ENCODE peak calls at places on chromosomes 13 and 19, in six cellular contexts. One of them, this sample, is unnamed.
A peak's percentile ranks its signal among the peaks of the same experiment; 100 is the strongest.

GRCh38 chr19:41359741-41360140 is 4.2 kb downstream of the B9D2 start:
- DNase-seq in left ventricle myocardium inferior: no peak
- DNase-seq in H1: no peak
- DNase-seq in tibial nerve: no peak
- DNase-seq in upper lobe of right lung: no peak
- DNase-seq in brain microvascular endothelial cell: no peak
- DNase-seq in this sample: no peak

GRCh38 chr13:87524775-87525174 is 146.4 kb upstream of the SLITRK5 start:
- DNase-seq in upper lobe of right lung: no peak
- DNase-seq in brain microvascular endothelial cell: no peak
- DNase-seq in tibial nerve: no peak
- DNase-seq in left ventricle myocardium inferior: no peak
- DNase-seq in H1: no peak
- DNase-seq in this sample: no peak

GRCh38 chr19:13060233-13060963 is 42.3 kb downstream of the LYL1 start:
- DNase-seq in H1: peak; percentile 56
- DNase-seq in left ventricle myocardium inferior: peak; percentile 64
- DNase-seq in tibial nerve: no peak
- DNase-seq in brain microvascular endothelial cell: no peak
- DNase-seq in upper lobe of right lung: peak; percentile 75
- DNase-seq in this sample: peak; percentile 71

GRCh38 chr19:40778865-40779284 is 828 bp downstream of the RAB4B start:
- DNase-seq in upper lobe of right lung: no peak
- DNase-seq in tibial nerve: no peak
- DNase-seq in brain microvascular endothelial cell: no peak
- DNase-seq in H1: no peak
- DNase-seq in left ventricle myocardium inferior: no peak
- DNase-seq in this sample: no peak

GRCh38 chr13:69704311-69704710 is 403.3 kb upstream of the ATXN8OS start:
- DNase-seq in upper lobe of right lung: no peak
- DNase-seq in brain microvascular endothelial cell: no peak
- DNase-seq in tibial nerve: no peak
- DNase-seq in H1: no peak
- DNase-seq in left ventricle myocardium inferior: no peak
- DNase-seq in this sample: no peak

GRCh38 chr13:100833427-100833826 is 158.8 kb upstream of the TMTC4 start:
- DNase-seq in left ventricle myocardium inferior: no peak
- DNase-seq in upper lobe of right lung: no peak
- DNase-seq in H1: no peak
- DNase-seq in tibial nerve: no peak
- DNase-seq in brain microvascular endothelial cell: no peak
- DNase-seq in this sample: no peak

GRCh38 chr13:96768524-96768923 is 225.8 kb downstream of the OXGR1 start:
- DNase-seq in tibial nerve: no peak
- DNase-seq in upper lobe of right lung: no peak
- DNase-seq in brain microvascular endothelial cell: no peak
- DNase-seq in H1: no peak
- DNase-seq in left ventricle myocardium inferior: no peak
- DNase-seq in this sample: no peak

GRCh38 chr13:52356327-52356726 is 49.6 kb downstream of the THSD1 start:
- DNase-seq in tibial nerve: no peak
- DNase-seq in left ventricle myocardium inferior: no peak
- DNase-seq in upper lobe of right lung: no peak
- DNase-seq in H1: no peak
- DNase-seq in brain microvascular endothelial cell: peak; percentile 19
- DNase-seq in this sample: no peak

GRCh38 chr13:33183431-33184130 is 102.0 kb downstream of the STARD13 start:
- DNase-seq in left ventricle myocardium inferior: no peak
- DNase-seq in upper lobe of right lung: no peak
- DNase-seq in tibial nerve: no peak
- DNase-seq in H1: no peak
- DNase-seq in brain microvascular endothelial cell: peak; percentile 71
- DNase-seq in this sample: no peak

GRCh38 chr13:106500450-106500849 is 35.0 kb downstream of the EFNB2 start:
- DNase-seq in upper lobe of right lung: no peak
- DNase-seq in H1: no peak
- DNase-seq in brain microvascular endothelial cell: peak; percentile 51
- DNase-seq in tibial nerve: no peak
- DNase-seq in left ventricle myocardium inferior: no peak
- DNase-seq in this sample: no peak

GRCh38 chr19:54158812-54159351 is 639 bp downstream of the LENG1 start:
- DNase-seq in left ventricle myocardium inferior: no peak
- DNase-seq in tibial nerve: no peak
- DNase-seq in upper lobe of right lung: no peak
- DNase-seq in H1: no peak
- DNase-seq in brain microvascular endothelial cell: no peak
- DNase-seq in this sample: no peak

GRCh38 chr13:108345016-108345415 is 75.5 kb downstream of the TNFSF13B start:
- DNase-seq in upper lobe of right lung: no peak
- DNase-seq in tibial nerve: no peak
- DNase-seq in H1: no peak
- DNase-seq in left ventricle myocardium inferior: no peak
- DNase-seq in brain microvascular endothelial cell: no peak
- DNase-seq in this sample: no peak

GRCh38 chr19:4375620-4376228 is 24.6 kb downstream of the SH3GL1 start:
- DNase-seq in left ventricle myocardium inferior: no peak
- DNase-seq in upper lobe of right lung: no peak
- DNase-seq in H1: no peak
- DNase-seq in brain microvascular endothelial cell: peak; percentile 59
- DNase-seq in tibial nerve: no peak
- DNase-seq in this sample: no peak

GRCh38 chr19:47663911-47664771 is 49.1 kb upstream of the EHD2 start:
- DNase-seq in left ventricle myocardium inferior: peak; percentile 66
- DNase-seq in brain microvascular endothelial cell: peak; percentile 99
- DNase-seq in tibial nerve: peak; percentile 51
- DNase-seq in H1: no peak
- DNase-seq in upper lobe of right lung: peak; percentile 76
- DNase-seq in this sample: no peak

GRCh38 chr13:104015646-104016396 is 949.6 kb upstream of the SLC10A2 start:
- DNase-seq in left ventricle myocardium inferior: no peak
- DNase-seq in tibial nerve: no peak
- DNase-seq in H1: no peak
- DNase-seq in upper lobe of right lung: no peak
- DNase-seq in brain microvascular endothelial cell: peak; percentile 94
- DNase-seq in this sample: no peak

GRCh38 chr13:83827338-83827737 is 54.9 kb downstream of the SLITRK1 start:
- DNase-seq in upper lobe of right lung: no peak
- DNase-seq in H1: no peak
- DNase-seq in tibial nerve: no peak
- DNase-seq in left ventricle myocardium inferior: no peak
- DNase-seq in brain microvascular endothelial cell: no peak
- DNase-seq in this sample: no peak

GRCh38 chr13:24746618-24747247 is 17.2 kb upstream of the RNF17 start:
- DNase-seq in tibial nerve: no peak
- DNase-seq in brain microvascular endothelial cell: no peak
- DNase-seq in upper lobe of right lung: no peak
- DNase-seq in left ventricle myocardium inferior: no peak
- DNase-seq in H1: peak; percentile 85
- DNase-seq in this sample: no peak

GRCh38 chr19:5086725-5087439 is 118.0 kb downstream of the KDM4B start:
- DNase-seq in upper lobe of right lung: no peak
- DNase-seq in H1: peak; percentile 79
- DNase-seq in tibial nerve: no peak
- DNase-seq in left ventricle myocardium inferior: no peak
- DNase-seq in brain microvascular endothelial cell: no peak
- DNase-seq in this sample: no peak

GRCh38 chr13:104008571-104009435 is 942.6 kb upstream of the SLC10A2 start:
- DNase-seq in H1: no peak
- DNase-seq in brain microvascular endothelial cell: peak; percentile 53
- DNase-seq in left ventricle myocardium inferior: no peak
- DNase-seq in upper lobe of right lung: no peak
- DNase-seq in tibial nerve: no peak
- DNase-seq in this sample: no peak

GRCh38 chr19:47547175-47547574 is 25.8 kb downstream of the ZNF541 start:
- DNase-seq in upper lobe of right lung: no peak
- DNase-seq in left ventricle myocardium inferior: no peak
- DNase-seq in H1: no peak
- DNase-seq in brain microvascular endothelial cell: no peak
- DNase-seq in tibial nerve: no peak
- DNase-seq in this sample: no peak

GRCh38 chr13:52345048-52345447 is 60.9 kb downstream of the THSD1 start:
- DNase-seq in H1: no peak
- DNase-seq in brain microvascular endothelial cell: peak; percentile 24
- DNase-seq in tibial nerve: no peak
- DNase-seq in left ventricle myocardium inferior: no peak
- DNase-seq in upper lobe of right lung: no peak
- DNase-seq in this sample: no peak

GRCh38 chr13:23578411-23579071 is 8.3 kb downstream of the TNFRSF19 start:
- DNase-seq in left ventricle myocardium inferior: peak; percentile 82
- DNase-seq in upper lobe of right lung: peak; percentile 92
- DNase-seq in brain microvascular endothelial cell: peak; percentile 69
- DNase-seq in H1: peak; percentile 82
- DNase-seq in tibial nerve: peak; percentile 64
- DNase-seq in this sample: peak; percentile 83

GRCh38 chr19:45782162-45782623 is at the start of gene DMPK:
- DNase-seq in tibial nerve: no peak
- DNase-seq in brain microvascular endothelial cell: no peak
- DNase-seq in H1: no peak
- DNase-seq in upper lobe of right lung: no peak
- DNase-seq in left ventricle myocardium inferior: peak; percentile 76
- DNase-seq in this sample: peak; percentile 73

GRCh38 chr13:110593430-110594130 is 21.8 kb upstream of the NAXD start:
- DNase-seq in tibial nerve: no peak
- DNase-seq in upper lobe of right lung: no peak
- DNase-seq in H1: no peak
- DNase-seq in brain microvascular endothelial cell: peak; percentile 27
- DNase-seq in left ventricle myocardium inferior: no peak
- DNase-seq in this sample: no peak

GRCh38 chr19:13487985-13488384 is 18.3 kb downstream of the CACNA1A start:
- DNase-seq in upper lobe of right lung: no peak
- DNase-seq in brain microvascular endothelial cell: no peak
- DNase-seq in left ventricle myocardium inferior: no peak
- DNase-seq in tibial nerve: no peak
- DNase-seq in H1: no peak
- DNase-seq in this sample: no peak

GRCh38 chr19:48810151-48810550 is 678 bp downstream of the BCAT2 start:
- DNase-seq in H1: no peak
- DNase-seq in brain microvascular endothelial cell: no peak
- DNase-seq in tibial nerve: no peak
- DNase-seq in left ventricle myocardium inferior: no peak
- DNase-seq in upper lobe of right lung: no peak
- DNase-seq in this sample: no peak

GRCh38 chr19:48815870-48816501 is 5.2 kb upstream of the BCAT2 start:
- DNase-seq in left ventricle myocardium inferior: no peak
- DNase-seq in upper lobe of right lung: no peak
- DNase-seq in brain microvascular endothelial cell: no peak
- DNase-seq in H1: no peak
- DNase-seq in tibial nerve: no peak
- DNase-seq in this sample: no peak

GRCh38 chr19:48814895-48815294 is 4.1 kb upstream of the BCAT2 start:
- DNase-seq in H1: no peak
- DNase-seq in brain microvascular endothelial cell: no peak
- DNase-seq in upper lobe of right lung: no peak
- DNase-seq in left ventricle myocardium inferior: no peak
- DNase-seq in tibial nerve: no peak
- DNase-seq in this sample: no peak

GRCh38 chr19:48813123-48813911 is 2.5 kb upstream of the BCAT2 start:
- DNase-seq in H1: peak; percentile 69
- DNase-seq in brain microvascular endothelial cell: no peak
- DNase-seq in upper lobe of right lung: no peak
- DNase-seq in tibial nerve: no peak
- DNase-seq in left ventricle myocardium inferior: no peak
- DNase-seq in this sample: no peak

DNA sequence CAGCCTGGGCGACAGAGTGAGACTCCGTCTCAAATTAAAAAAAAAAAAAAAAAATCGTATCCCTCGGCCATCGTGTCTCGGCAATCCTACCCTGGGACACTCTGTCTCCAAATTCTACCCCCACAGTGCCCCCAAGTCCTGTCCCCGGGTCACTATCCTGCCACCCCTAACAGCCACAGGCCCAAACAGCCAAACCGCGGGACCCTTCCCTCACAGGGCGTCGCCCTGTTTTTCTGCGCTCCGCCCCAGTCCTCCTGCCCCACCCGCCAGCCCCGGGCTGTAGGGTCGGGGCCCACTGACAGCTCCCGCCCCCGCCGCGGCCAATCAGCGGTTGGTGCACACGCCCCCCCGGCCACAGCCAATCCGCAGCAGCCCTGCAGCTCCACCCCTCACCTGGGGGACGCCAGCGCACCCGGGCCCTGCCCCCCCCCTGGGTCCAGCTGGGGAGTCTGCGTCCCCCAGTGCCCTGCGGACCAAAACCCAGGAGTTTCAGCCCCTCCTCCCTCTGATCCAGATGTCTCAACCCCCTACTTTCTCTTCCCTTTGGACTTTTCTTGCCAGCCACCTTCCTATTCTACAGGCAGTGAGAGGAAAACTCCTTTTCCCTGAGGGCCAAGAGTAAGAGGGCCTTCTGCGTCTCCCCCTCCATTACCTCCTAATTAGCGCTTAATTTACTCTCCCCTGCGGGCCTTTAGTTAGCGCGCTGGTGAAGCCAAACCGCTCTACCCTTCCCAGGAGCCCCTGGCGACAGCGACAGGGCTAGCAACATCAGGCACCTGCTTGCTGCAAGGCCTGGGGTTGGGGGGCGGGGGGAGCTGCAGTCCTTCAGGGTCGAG is 1.5 kb upstream of the BCAT2 start:
- DNase-seq in left ventricle myocardium inferior: peak; percentile 91
- DNase-seq in upper lobe of right lung: peak; percentile 96
- DNase-seq in tibial nerve: peak; percentile 90
- DNase-seq in brain microvascular endothelial cell: peak; percentile 23
- DNase-seq in H1: peak; percentile 89
- DNase-seq in this sample: peak; percentile 93
- TF ChIP-seq CTCF in left ventricle myocardium inferior: no peak
- TF ChIP-seq CTCF in upper lobe of right lung: no peak
- TF ChIP-seq CTCF in tibial nerve: no peak
- TF ChIP-seq CTCF in brain microvascular endothelial cell: no peak
- TF ChIP-seq CTCF in H1: peak; percentile 20
- TF ChIP-seq CTCF in this sample: no peak

DNA sequence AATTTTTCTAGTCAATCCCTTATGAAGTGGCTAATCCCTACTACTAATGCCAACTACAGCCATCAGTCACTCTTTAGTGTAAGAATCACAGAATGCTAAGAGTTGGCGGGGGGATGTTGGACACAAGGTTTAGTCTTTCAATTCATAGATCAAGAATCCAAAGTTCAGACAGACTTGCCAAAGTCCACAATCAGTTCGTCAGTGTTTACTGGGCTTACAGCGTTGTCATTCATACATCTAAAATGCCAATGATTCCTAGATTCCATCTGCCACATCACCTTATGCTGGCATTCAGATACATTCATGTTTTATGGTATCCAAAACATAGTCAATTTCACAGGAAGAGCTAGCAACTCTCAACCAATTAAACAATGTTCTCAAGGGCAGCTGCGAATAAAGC is 18.1 kb downstream of the RCBTB2 start:
- DNase-seq in upper lobe of right lung: no peak
- DNase-seq in H1: no peak
- DNase-seq in tibial nerve: no peak
- DNase-seq in left ventricle myocardium inferior: no peak
- DNase-seq in brain microvascular endothelial cell: no peak
- DNase-seq in this sample: no peak
- H3K36me3 ChIP-seq in upper lobe of right lung: peaks cover 4% of the 10 kb centered on the region
- H3K36me3 ChIP-seq in H1: no peaks in the 10 kb centered on the region
- H3K36me3 ChIP-seq in tibial nerve: peaks cover 40% of the 10 kb centered on the region
- H3K36me3 ChIP-seq in left ventricle myocardium inferior: peaks cover 16% of the 10 kb centered on the region
- H3K36me3 ChIP-seq in brain microvascular endothelial cell: no peaks in the 10 kb centered on the region
- H3K36me3 ChIP-seq in this sample: no peaks in the 10 kb centered on the region

GRCh38 chr13:28409648-28410047 is 85.3 kb downstream of the FLT1 start:
- DNase-seq in upper lobe of right lung: no peak
- DNase-seq in tibial nerve: no peak
- DNase-seq in H1: no peak
- DNase-seq in brain microvascular endothelial cell: no peak
- DNase-seq in left ventricle myocardium inferior: no peak
- DNase-seq in this sample: no peak
- H3K4me3 ChIP-seq in upper lobe of right lung: no peak overlapping the region
- H3K4me3 ChIP-seq in tibial nerve: no peak overlapping the region
- H3K4me3 ChIP-seq in H1: no peak overlapping the region
- H3K4me3 ChIP-seq in brain microvascular endothelial cell: no peak overlapping the region
- H3K4me3 ChIP-seq in left ventricle myocardium inferior: no peak overlapping the region
- H3K4me3 ChIP-seq in this sample: no peak overlapping the region

GRCh38 chr19:56718231-56718630 is 46.7 kb upstream of the ZNF835 start:
- DNase-seq in H1: no peak
- DNase-seq in upper lobe of right lung: no peak
- DNase-seq in brain microvascular endothelial cell: no peak
- DNase-seq in tibial nerve: no peak
- DNase-seq in left ventricle myocardium inferior: no peak
- DNase-seq in this sample: no peak
- TF ChIP-seq CTCF in H1: no peak
- TF ChIP-seq CTCF in upper lobe of right lung: no peak
- TF ChIP-seq CTCF in brain microvascular endothelial cell: no peak
- TF ChIP-seq CTCF in tibial nerve: no peak
- TF ChIP-seq CTCF in left ventricle myocardium inferior: no peak
- TF ChIP-seq CTCF in this sample: no peak

This sample was measured in heart right ventricle.